ENCODE peak calls at places on chromosomes 5 and 9, in six cellular contexts. H, F, Y, M, O and A are unnamed samples.

GRCh38 chr5:93404246-93404645 is 176.8 kb downstream of the NR2F1-AS1 start:
- DNase-seq in H (no peak), F (no peak), Y (no peak), M (no peak), O (no peak), A (no peak)

GRCh38 chr5:178382689-178383276 is 150.2 kb upstream of the PHYKPL start:
- DNase-seq in H (no peak), F (no peak), Y (no peak), M (no peak), O (no peak), A (no peak)

GRCh38 chr9:113798062-113799030 is 77.8 kb upstream of the ZNF618 start:
- DNase-seq in H (no peak), F (no peak), Y (no peak), M (no peak), O (no peak), A (no peak)

GRCh38 chr9:88809371-88809770 is 181.9 kb upstream of the S1PR3 start:
- DNase-seq in H (no peak), F (no peak), Y (peak; percentile 74), M (no peak), O (no peak), A (no peak)

GRCh38 chr5:31671339-31671741 is 32.4 kb downstream of the PDZD2 start:
- DNase-seq in H (no peak), F (no peak), Y (no peak), M (no peak), O (no peak), A (no peak)

GRCh38 chr9:14418262-14419200 is 104.6 kb upstream of the NFIB start:
- DNase-seq in H (no peak), F (no peak), Y (no peak), M (no peak), O (no peak), A (peak; percentile 90)

GRCh38 chr5:160685219-160685618 is 166.8 kb downstream of the ATP10B start:
- DNase-seq in H (no peak), F (no peak), Y (no peak), M (peak; percentile 54), O (no peak), A (no peak)

GRCh38 chr9:36802171-36802920 is 229.7 kb downstream of the MELK start:
- DNase-seq in H (peak; percentile 34), F (no peak), Y (no peak), M (no peak), O (no peak), A (no peak)

GRCh38 chr9:81694541-81694940 is 5.2 kb upstream of the TLE1 start:
- DNase-seq in H (no peak), F (no peak), Y (no peak), M (no peak), O (no peak), A (no peak)

GRCh38 chr5:74310386-74310785 is 330.1 kb downstream of the ENC1 start:
- DNase-seq in H (peak; percentile 33), F (no peak), Y (no peak), M (no peak), O (peak; percentile 29), A (no peak)

GRCh38 chr5:621341-621761 is 9.2 kb downstream of the CEP72 start:
- DNase-seq in H (no peak), F (no peak), Y (peak; percentile 3), M (peak; percentile 10), O (no peak), A (no peak)

GRCh38 chr5:619444-619843 is 7.3 kb downstream of the CEP72 start:
- DNase-seq in H (no peak), F (no peak), Y (no peak), M (peak; percentile 6), O (no peak), A (no peak)

GRCh38 chr5:622359-622758 is 10.2 kb downstream of the CEP72 start:
- DNase-seq in H (no peak), F (no peak), Y (no peak), M (no peak), O (no peak), A (no peak)

GRCh38 chr5:620152-620551 is 8.0 kb downstream of the CEP72 start:
- DNase-seq in H (no peak), F (no peak), Y (peak; percentile 6), M (peak; percentile 4), O (no peak), A (no peak)

GRCh38 chr5:620586-621180 is 8.5 kb downstream of the CEP72 start:
- DNase-seq in H (no peak), F (no peak), Y (peak; percentile 4), M (peak; percentile 5), O (no peak), A (no peak)
- TF ChIP-seq CTCF in H (no peak), F (no peak), Y (no peak), M (no peak), O (no peak), A (no peak)

GRCh38 chr9:77843088-77843985 is 188.3 kb downstream of the GNAQ start:
- DNase-seq in H (no peak), F (no peak), Y (no peak), M (no peak), O (no peak), A (no peak)

GRCh38 chr9:77838986-77839385 is 190.9 kb upstream of the GNA14 start:
- DNase-seq in H (no peak), F (no peak), Y (no peak), M (no peak), O (no peak), A (no peak)

GRCh38 chr9:77844415-77844814 is 187.2 kb downstream of the GNAQ start:
- DNase-seq in H (no peak), F (no peak), Y (no peak), M (no peak), O (no peak), A (no peak)

GRCh38 chr9:77839459-77840140 is 191.5 kb upstream of the GNA14 start:
- DNase-seq in H (no peak), F (no peak), Y (no peak), M (no peak), O (no peak), A (peak; percentile 45)

DNA sequence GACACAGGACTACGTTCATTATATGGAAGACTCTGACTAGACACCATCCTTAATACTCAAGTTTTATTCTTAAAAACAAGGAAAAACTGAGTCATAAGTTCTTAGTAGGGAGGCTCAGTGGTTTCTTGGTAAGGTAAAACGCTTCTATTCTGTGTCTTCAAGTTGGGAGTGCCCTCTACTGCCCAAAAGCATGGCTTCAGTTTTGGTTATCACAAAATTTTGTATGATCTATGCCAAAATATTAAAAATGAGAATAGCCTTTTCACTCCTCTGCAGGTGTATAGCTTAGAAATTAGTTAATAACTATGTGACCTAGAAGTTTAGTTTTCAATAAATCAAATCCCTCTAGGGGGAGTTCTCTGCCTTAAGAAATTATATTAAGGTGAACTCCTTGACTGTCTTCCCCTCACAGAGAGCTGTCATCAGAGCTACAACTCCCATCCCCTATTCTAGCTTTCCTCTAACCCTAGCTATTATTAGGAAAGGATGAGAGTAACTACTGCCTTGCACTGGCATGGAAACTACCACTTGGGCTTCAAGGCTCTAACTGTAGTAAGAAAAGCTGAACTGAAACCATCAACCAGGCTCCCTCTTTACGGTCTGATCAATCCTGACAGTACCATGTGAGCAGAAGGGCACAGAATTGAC is 189.7 kb downstream of the GNAQ start:
- DNase-seq in H (no peak), F (no peak), Y (no peak), M (no peak), O (no peak), A (no peak)
- TF ChIP-seq CTCF in H (no peak), F (no peak), Y (peak; percentile 20), M (no peak), O (peak; percentile 45), A (peak; percentile 56)

GRCh38 chr5:136018814-136019777 is 9.7 kb upstream of the TGFBI start:
- DNase-seq in H (no peak), F (no peak), Y (peak; percentile 87), M (no peak), O (no peak), A (peak; percentile 98)
- TF ChIP-seq CTCF in H (no peak), F (no peak), Y (peak; percentile 28), M (no peak), O (no peak), A (peak; percentile 48)

GRCh38 chr9:74681901-74682300 is 184.8 kb downstream of the RORB start:
- DNase-seq in H (no peak), F (no peak), Y (no peak), M (no peak), O (no peak), A (no peak)
- TF ChIP-seq CTCF in H (no peak), F (no peak), Y (no peak), M (no peak), O (no peak), A (no peak)